ENCODE peak calls at places on chromosomes 11 and 22, in seven cellular contexts. D is fibroblast of lung, W is nucleus accumbens, Z is neural crest cell, Q is H4, L is left lobe of liver, E is NCI-H2081. A is an unnamed sample.

GRCh38 chr22:45482169-45482568 is 20.5 kb upstream of the FBLN1 start:
- DNase-seq in D (no peak), W (no peak), Z (no peak), Q (no peak), L (no peak), E (no peak), A (no peak)

GRCh38 chr22:47196881-47197701 is 434.6 kb downstream of the TBC1D22A start:
- DNase-seq in D (no peak), W (no peak), Z (no peak), Q (no peak), L (peak; percentile 48), E (no peak), A (no peak)

GRCh38 chr22:20920881-20921203 is 3.6 kb downstream of the CRKL start:
- DNase-seq in D (no peak), W (no peak), Z (no peak), Q (no peak), L (no peak), E (no peak), A (no peak)

GRCh38 chr11:94602430-94603372 is 35.5 kb downstream of the PIWIL4 start:
- DNase-seq in D (peak; percentile 88), W (peak; percentile 81), Z (no peak), Q (peak; percentile 61), L (peak; percentile 72), E (no peak), A (no peak)

GRCh38 chr22:28245579-28246224 is 326.6 kb upstream of the PITPNB start:
- DNase-seq in D (peak; percentile 8), W (no peak), Z (no peak), Q (no peak), L (no peak), E (no peak), A (no peak)

GRCh38 chr11:63537293-63538101 is 889 bp downstream of the PLAAT4 start:
- DNase-seq in D (peak; percentile 68), W (peak; percentile 69), Z (no peak), Q (peak; percentile 61), L (peak; percentile 90), E (peak; percentile 78), A (no peak)

GRCh38 chr11:2258501-2259465 is 11.6 kb downstream of the ASCL2 start:
- DNase-seq in D (no peak), W (no peak), Z (no peak), Q (no peak), L (no peak), E (no peak), A (peak; percentile 67)

GRCh38 chr11:127054153-127054552 is 53.6 kb upstream of the KIRREL3 start:
- DNase-seq in D (no peak), W (no peak), Z (no peak), Q (no peak), L (no peak), E (no peak), A (no peak)

GRCh38 chr11:2096001-2096918 is 42.9 kb downstream of the IGF2 start:
- DNase-seq in D (peak; percentile 14), W (no peak), Z (no peak), Q (no peak), L (peak; percentile 40), E (no peak), A (no peak)

GRCh38 chr11:73359341-73359740 is 16.9 kb upstream of the RELT start:
- DNase-seq in D (no peak), W (no peak), Z (no peak), Q (no peak), L (no peak), E (no peak), A (no peak)

GRCh38 chr11:17544181-17544622 is at the start of gene USH1C:
- DNase-seq in D (no peak), W (peak; percentile 41), Z (peak; percentile 31), Q (no peak), L (no peak), E (no peak), A (no peak)

GRCh38 chr11:75334976-75335375 is 16.5 kb downstream of the ARRB1 start:
- DNase-seq in D (no peak), W (no peak), Z (no peak), Q (no peak), L (no peak), E (no peak), A (no peak)

GRCh38 chr22:31537019-31537535 is 40.7 kb downstream of the SFI1 start:
- DNase-seq in D (no peak), W (no peak), Z (no peak), Q (no peak), L (no peak), E (no peak), A (no peak)

A was measured in type B pancreatic cell.